ENCODE peak calls at places on chromosome 19, in six cellular contexts. B is left lung, M is AG09309, G is foreskin fibroblast, Z is spleen, V is psoas muscle. S is an unnamed sample.

GRCh38 chr19:4749870-4750269 is 26.2 kb upstream of the DPP9 start:
- DNase-seq in B (no peak), M (no peak), G (peak; percentile 4), Z (no peak), V (no peak), S (no peak)

GRCh38 chr19:5048091-5048726 is 79.3 kb downstream of the KDM4B start:
- DNase-seq in B (peak; percentile 92), M (no peak), G (peak; percentile 92), Z (peak; percentile 90), V (peak; percentile 89), S (no peak)

GRCh38 chr19:55618426-55618825 is 5.9 kb downstream of the ZNF784 start:
- DNase-seq in B (no peak), M (no peak), G (no peak), Z (no peak), V (no peak), S (no peak)

GRCh38 chr19:37218592-37218935 is 550 bp downstream of the ZNF383 start:
- DNase-seq in B (no peak), M (peak; percentile 20), G (peak; percentile 50), Z (no peak), V (no peak), S (no peak)

GRCh38 chr19:48962029-48962848 is 2.9 kb upstream of the FTL start:
- DNase-seq in B (peak; percentile 95), M (no peak), G (peak; percentile 67), Z (peak; percentile 96), V (peak; percentile 77), S (no peak)

GRCh38 chr19:51055866-51056265 is 9.0 kb downstream of the KLK13 start:
- DNase-seq in B (no peak), M (no peak), G (no peak), Z (no peak), V (no peak), S (no peak)

GRCh38 chr19:49017666-49018351 is 918 bp upstream of the LHB start:
- DNase-seq in B (peak; percentile 85), M (no peak), G (peak; percentile 81), Z (peak; percentile 90), V (peak; percentile 80), S (no peak)

GRCh38 chr19:33804021-33804799 is 7.5 kb downstream of the KCTD15 start:
- DNase-seq in B (no peak), M (no peak), G (peak; percentile 82), Z (no peak), V (no peak), S (no peak)

GRCh38 chr19:48318286-48318987 is 6.9 kb upstream of the EMP3 start:
- DNase-seq in B (no peak), M (no peak), G (no peak), Z (peak; percentile 75), V (no peak), S (no peak)

GRCh38 chr19:48780684-48781391 is 25.5 kb downstream of the FGF21 start:
- DNase-seq in B (no peak), M (no peak), G (peak; percentile 61), Z (no peak), V (peak; percentile 48), S (no peak)

GRCh38 chr19:18738961-18739690 is 52.0 kb downstream of the COMP start:
- DNase-seq in B (no peak), M (no peak), G (no peak), Z (no peak), V (no peak), S (no peak)

GRCh38 chr19:14979498-14980255 is at the start of gene SLC1A6:
- DNase-seq in B (no peak), M (no peak), G (no peak), Z (no peak), V (no peak), S (no peak)

GRCh38 chr19:34838753-34839431 is 65.9 kb upstream of the ZNF599 start:
- DNase-seq in B (peak; percentile 77), M (no peak), G (peak; percentile 6), Z (peak; percentile 59), V (no peak), S (no peak)

GRCh38 chr19:49331616-49332055 is 3.6 kb upstream of the CD37 start:
- DNase-seq in B (no peak), M (no peak), G (peak; percentile 64), Z (peak; percentile 91), V (no peak), S (no peak)

GRCh38 chr19:53158119-53158656 is 665 bp downstream of the ZNF347 start:
- DNase-seq in B (peak; percentile 84), M (no peak), G (peak; percentile 67), Z (peak; percentile 84), V (peak; percentile 63), S (no peak)

GRCh38 chr19:18157465-18158063 is 4.6 kb downstream of the PIK3R2 start:
- DNase-seq in B (no peak), M (no peak), G (no peak), Z (no peak), V (no peak), S (no peak)

GRCh38 chr19:33350538-33351309 is 22.8 kb upstream of the CEBPG start:
- DNase-seq in B (no peak), M (peak; percentile 47), G (peak; percentile 24), Z (no peak), V (peak; percentile 72), S (no peak)

GRCh38 chr19:33376423-33376822 is 2.9 kb downstream of the CEBPG start:
- DNase-seq in B (peak; percentile 73), M (peak; percentile 63), G (peak; percentile 94), Z (no peak), V (peak; percentile 85), S (peak; percentile 38)

GRCh38 chr19:55647732-55648656 is at the start of gene CCDC106:
- DNase-seq in B (peak; percentile 85), M (no peak), G (peak; percentile 89), Z (peak; percentile 90), V (peak; percentile 86), S (no peak)

GRCh38 chr19:11137542-11138384 is 17.8 kb downstream of the SPC24 start:
- DNase-seq in B (peak; percentile 83), M (peak; percentile 80), G (peak; percentile 98), Z (peak; percentile 84), V (peak; percentile 89), S (no peak)

GRCh38 chr19:44592451-44592890 is 20.9 kb upstream of the IGSF23 start:
- DNase-seq in B (no peak), M (no peak), G (peak; percentile 23), Z (no peak), V (no peak), S (no peak)

GRCh38 chr19:44806271-44806670 is 2.6 kb upstream of the BCAM start:
- DNase-seq in B (no peak), M (no peak), G (no peak), Z (no peak), V (no peak), S (no peak)

GRCh38 chr19:29076963-29077362 is 136.0 kb downstream of the UQCRFS1 start:
- DNase-seq in B (no peak), M (no peak), G (no peak), Z (no peak), V (no peak), S (no peak)

GRCh38 chr19:29079331-29079730 is 133.6 kb downstream of the UQCRFS1 start:
- DNase-seq in B (no peak), M (no peak), G (no peak), Z (no peak), V (no peak), S (no peak)

GRCh38 chr19:29074579-29074978 is 138.4 kb downstream of the UQCRFS1 start:
- DNase-seq in B (no peak), M (no peak), G (no peak), Z (no peak), V (no peak), S (no peak)

GRCh38 chr19:29075149-29075548 is 137.8 kb downstream of the UQCRFS1 start:
- DNase-seq in B (no peak), M (no peak), G (no peak), Z (no peak), V (no peak), S (no peak)

DNA sequence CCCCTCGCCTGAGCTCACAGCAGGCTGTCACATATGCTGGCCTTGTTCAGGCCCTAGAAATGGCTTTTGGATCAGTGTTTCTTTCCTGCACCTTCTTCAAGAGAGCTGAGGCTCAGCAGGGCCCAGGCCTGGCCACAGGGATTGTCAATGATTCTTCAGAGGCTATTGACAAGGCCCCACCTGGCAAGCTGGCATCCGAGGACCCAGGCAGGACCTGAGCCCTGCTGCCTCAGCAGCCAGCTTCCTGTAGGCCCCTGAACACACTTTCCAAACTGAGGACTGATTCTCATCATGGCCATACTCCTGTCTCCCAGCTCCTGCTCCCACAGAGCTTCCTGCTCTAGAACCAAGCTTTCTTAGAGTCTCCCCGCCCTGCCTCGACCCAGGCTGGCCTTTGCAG is 136.8 kb downstream of the UQCRFS1 start:
- DNase-seq in B (no peak), M (no peak), G (no peak), Z (no peak), V (no peak), S (no peak)
- H3K4me3 ChIP-seq in B (no peak overlapping the region), M (no peak overlapping the region), G (no peak overlapping the region), Z (no peak overlapping the region), V (no peak overlapping the region), S (no peak overlapping the region)

DNA sequence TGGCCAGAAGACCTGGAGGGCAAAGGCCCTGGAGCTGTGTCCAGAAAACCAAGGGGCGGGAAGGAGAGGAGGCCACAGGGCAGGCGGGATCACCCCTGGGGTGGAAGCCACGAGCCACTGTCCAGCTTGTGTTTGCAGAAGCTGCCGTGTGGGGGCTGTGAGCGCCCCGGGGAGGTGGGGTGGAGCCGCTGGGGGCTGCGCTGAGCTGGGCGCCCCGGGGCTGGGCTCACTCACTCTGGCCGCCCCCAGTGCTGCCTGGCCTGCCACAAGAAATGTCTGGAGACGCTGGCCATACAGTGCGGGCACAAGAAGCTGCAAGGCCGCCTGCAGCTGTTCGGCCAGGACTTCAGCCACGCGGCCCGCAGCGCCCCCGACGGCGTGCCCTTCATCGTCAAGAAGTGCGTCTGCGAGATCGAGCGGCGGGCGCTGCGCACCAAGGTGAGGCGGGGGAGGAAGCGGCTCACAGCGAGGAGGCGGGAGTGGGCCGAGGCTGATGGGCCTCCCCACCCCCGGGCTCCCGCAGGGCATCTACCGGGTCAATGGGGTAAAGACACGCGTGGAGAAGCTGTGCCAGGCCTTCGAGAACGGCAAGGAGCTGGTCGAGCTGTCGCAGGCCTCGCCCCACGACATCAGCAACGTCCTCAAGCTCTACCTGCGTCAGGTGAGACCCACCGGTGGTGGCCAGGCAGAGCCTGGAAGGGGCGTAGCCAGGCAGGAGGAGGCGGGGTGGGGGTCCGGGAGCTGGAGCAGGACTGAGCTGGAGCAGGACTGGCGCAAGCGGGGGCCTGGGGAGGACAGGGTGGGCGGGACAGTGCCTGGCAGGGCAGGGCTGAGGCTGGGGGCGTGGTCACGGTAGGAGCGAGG is 13.6 kb downstream of the POLR2E start:
- DNase-seq in B (peak; percentile 94), M (no peak), G (no peak), Z (peak; percentile 92), V (no peak), S (no peak)
- TF ChIP-seq CTCF in B (no peak), M (no peak), G (no peak), Z (no peak), V (no peak), S (no peak)

DNA sequence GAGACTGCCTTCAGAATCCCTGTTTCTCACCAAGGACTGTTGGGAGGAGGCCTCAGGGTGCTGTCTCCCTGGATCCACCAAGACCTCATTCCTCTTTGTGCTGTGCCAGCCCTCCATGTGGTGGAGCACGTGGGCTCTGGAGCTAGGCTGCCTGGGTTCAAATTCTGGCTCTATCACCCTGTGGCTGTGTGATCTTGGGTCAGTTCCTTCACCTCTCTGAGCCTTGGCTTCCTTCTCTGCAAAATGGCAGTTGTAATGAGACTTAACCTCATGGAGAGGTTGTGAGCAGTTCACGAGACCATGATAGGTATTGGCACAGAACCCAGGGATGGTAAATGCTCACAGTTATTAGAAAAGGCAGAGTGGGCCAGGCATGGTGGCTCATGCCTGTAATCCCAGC is 6.4 kb downstream of the PNMA8C start:
- DNase-seq in B (no peak), M (no peak), G (no peak), Z (peak; percentile 12), V (no peak), S (no peak)
- H3K4me3 ChIP-seq in B (no peak overlapping the region), M (no peak overlapping the region), G (no peak overlapping the region), Z (no peak overlapping the region), V (no peak overlapping the region), S (no peak overlapping the region)

GRCh38 chr19:27774337-27774736 is 1438.6 kb downstream of the UQCRFS1 start:
- DNase-seq in B (no peak), M (no peak), G (peak; percentile 8), Z (no peak), V (no peak), S (no peak)
- TF ChIP-seq CTCF in B (no peak), M (peak; percentile 31), G (peak; percentile 15), Z (no peak), V (no peak), S (peak; percentile 13)

S was measured in AG04449.